ENCODE peak calls at places on chromosome 4, in eight cellular contexts. V, A, Y, B, G, N, I and W are unnamed samples. For H3K36me3, the result is how much of the 10 kb centered on the place peaks cover.

GRCh38 chr4:183314336-183314735 is 5.7 kb downstream of the CLDN22 start:
- DNase-seq in V (no peak), A (no peak), Y (no peak), B (no peak), G (no peak), N (no peak), I (no peak), W (no peak)

GRCh38 chr4:127000846-127001245 is 631.9 kb upstream of the INTU start:
- DNase-seq in V (no peak), A (no peak), Y (no peak), B (no peak), G (no peak), N (no peak), I (no peak), W (no peak)

GRCh38 chr4:2882341-2882740 is 38.7 kb downstream of the ADD1 start:
- DNase-seq in V (no peak), A (no peak), Y (no peak), B (no peak), G (no peak), N (no peak), I (no peak), W (no peak)

GRCh38 chr4:4328840-4329239 is 38.8 kb downstream of the ZBTB49 start:
- DNase-seq in V (no peak), A (no peak), Y (no peak), B (peak), G (no peak), N (no peak), I (no peak), W (no peak)

GRCh38 chr4:159434496-159435241 is 331.8 kb downstream of the RAPGEF2 start:
- DNase-seq in V (no peak), A (no peak), Y (no peak), B (no peak), G (no peak), N (no peak), I (peak), W (no peak)

GRCh38 chr4:163988921-163989320 is 494.4 kb downstream of the TMA16 start:
- DNase-seq in V (no peak), A (no peak), Y (no peak), B (no peak), G (no peak), N (no peak), I (no peak), W (no peak)

GRCh38 chr4:108301583-108302256 is 133.0 kb upstream of the LEF1 start:
- DNase-seq in V (no peak), A (peak), Y (no peak), B (no peak), G (no peak), N (no peak), I (no peak), W (no peak)

GRCh38 chr4:27145556-27145955 is 284.9 kb downstream of the STIM2 start:
- DNase-seq in V (no peak), A (no peak), Y (no peak), B (no peak), G (no peak), N (no peak), I (peak), W (no peak)

GRCh38 chr4:170691168-170691567 is 601.4 kb upstream of the AADAT start:
- DNase-seq in V (no peak), A (no peak), Y (no peak), B (no peak), G (no peak), N (no peak), I (peak), W (no peak)

DNA sequence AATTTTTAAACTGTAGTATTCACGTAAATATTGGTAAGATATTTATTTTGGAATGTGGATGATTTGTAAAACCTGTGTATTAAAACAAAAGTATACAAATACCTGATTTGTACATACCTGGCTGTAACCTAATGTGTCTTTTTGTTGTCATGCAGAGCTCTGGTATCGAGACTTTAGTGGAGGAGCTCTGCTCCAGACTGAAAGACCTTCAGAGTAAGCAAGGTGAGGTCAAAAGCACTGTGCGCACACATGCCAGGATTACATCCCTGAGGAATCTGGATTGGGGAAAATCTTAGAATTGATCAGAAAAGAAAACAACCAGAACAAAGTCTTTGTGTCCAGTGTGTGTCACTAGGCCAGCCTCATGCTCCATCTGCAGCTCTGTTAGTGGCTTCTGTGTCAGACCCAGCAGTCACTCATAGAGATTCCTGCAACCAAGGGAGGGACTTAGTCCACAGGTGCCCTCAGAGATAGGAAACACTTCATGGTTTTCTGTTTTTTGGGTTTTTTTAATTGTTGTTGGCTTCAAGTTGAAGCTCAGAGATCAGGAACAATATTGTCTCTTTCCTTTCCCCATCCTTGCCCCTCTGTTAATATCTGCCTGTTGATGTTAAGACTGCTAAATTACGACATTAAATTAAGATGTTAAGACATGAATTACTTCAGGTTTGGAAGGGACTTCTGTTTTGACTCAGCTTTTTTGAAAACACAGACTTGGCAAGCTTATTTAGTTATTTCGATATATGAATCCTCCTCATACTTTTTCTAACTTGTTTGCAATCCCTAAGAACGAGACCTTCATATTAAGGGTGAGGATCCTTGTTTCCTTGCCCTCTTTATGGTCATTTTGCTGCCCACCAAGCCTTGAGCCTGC is 52.4 kb upstream of the TBC1D14 start:
- DNase-seq in V (no peak), A (no peak), Y (no peak), B (no peak), G (no peak), N (no peak), I (no peak), W (no peak)
- H3K36me3 ChIP-seq in V (under half), A (under half), Y (under half), B (under half), G (under half), N (under half), I (under half), W (under half)

GRCh38 chr4:7873881-7874280 is 65.8 kb downstream of the AFAP1 start:
- DNase-seq in V (no peak), A (no peak), Y (no peak), B (no peak), G (no peak), N (no peak), I (peak), W (no peak)

GRCh38 chr4:7868892-7869471 is 70.7 kb downstream of the AFAP1 start:
- DNase-seq in V (no peak), A (peak), Y (no peak), B (no peak), G (no peak), N (no peak), I (no peak), W (no peak)

GRCh38 chr4:7872264-7872771 is 67.3 kb downstream of the AFAP1 start:
- DNase-seq in V (no peak), A (no peak), Y (no peak), B (no peak), G (no peak), N (peak), I (peak), W (no peak)

GRCh38 chr4:7868430-7868775 is 71.3 kb downstream of the AFAP1 start:
- DNase-seq in V (no peak), A (no peak), Y (no peak), B (no peak), G (no peak), N (no peak), I (no peak), W (no peak)

GRCh38 chr4:7871356-7871755 is 68.3 kb downstream of the AFAP1 start:
- DNase-seq in V (no peak), A (no peak), Y (no peak), B (no peak), G (no peak), N (no peak), I (no peak), W (no peak)
- H3K4me3 ChIP-seq in V (no peak), A (no peak), Y (no peak), B (peak), G (no peak), N (no peak), I (no peak), W (no peak)

GRCh38 chr4:99047710-99048109 is 40.9 kb downstream of the ADH5 start:
- DNase-seq in V (no peak), A (no peak), Y (no peak), B (no peak), G (no peak), N (no peak), I (no peak), W (no peak)
- H3K36me3 ChIP-seq in V (half or more), A (under half), Y (under half), B (under half), G (under half), N (under half), I (under half), W (under half)

GRCh38 chr4:60682901-60683300 is 517.2 kb upstream of the ADGRL3 start:
- DNase-seq in V (no peak), A (no peak), Y (no peak), B (no peak), G (no peak), N (no peak), I (peak), W (no peak)
- H3K4me3 ChIP-seq in V (no peak), A (no peak), Y (no peak), B (no peak), G (peak), N (no peak), I (no peak), W (no peak)

GRCh38 chr4:52594961-52595360 is 64.1 kb downstream of the USP46 start:
- DNase-seq in V (no peak), A (no peak), Y (no peak), B (no peak), G (no peak), N (no peak), I (no peak), W (no peak)
- H3K36me3 ChIP-seq in V (under half), A (under half), Y (under half), B (under half), G (under half), N (under half), I (under half), W (under half)

DNA sequence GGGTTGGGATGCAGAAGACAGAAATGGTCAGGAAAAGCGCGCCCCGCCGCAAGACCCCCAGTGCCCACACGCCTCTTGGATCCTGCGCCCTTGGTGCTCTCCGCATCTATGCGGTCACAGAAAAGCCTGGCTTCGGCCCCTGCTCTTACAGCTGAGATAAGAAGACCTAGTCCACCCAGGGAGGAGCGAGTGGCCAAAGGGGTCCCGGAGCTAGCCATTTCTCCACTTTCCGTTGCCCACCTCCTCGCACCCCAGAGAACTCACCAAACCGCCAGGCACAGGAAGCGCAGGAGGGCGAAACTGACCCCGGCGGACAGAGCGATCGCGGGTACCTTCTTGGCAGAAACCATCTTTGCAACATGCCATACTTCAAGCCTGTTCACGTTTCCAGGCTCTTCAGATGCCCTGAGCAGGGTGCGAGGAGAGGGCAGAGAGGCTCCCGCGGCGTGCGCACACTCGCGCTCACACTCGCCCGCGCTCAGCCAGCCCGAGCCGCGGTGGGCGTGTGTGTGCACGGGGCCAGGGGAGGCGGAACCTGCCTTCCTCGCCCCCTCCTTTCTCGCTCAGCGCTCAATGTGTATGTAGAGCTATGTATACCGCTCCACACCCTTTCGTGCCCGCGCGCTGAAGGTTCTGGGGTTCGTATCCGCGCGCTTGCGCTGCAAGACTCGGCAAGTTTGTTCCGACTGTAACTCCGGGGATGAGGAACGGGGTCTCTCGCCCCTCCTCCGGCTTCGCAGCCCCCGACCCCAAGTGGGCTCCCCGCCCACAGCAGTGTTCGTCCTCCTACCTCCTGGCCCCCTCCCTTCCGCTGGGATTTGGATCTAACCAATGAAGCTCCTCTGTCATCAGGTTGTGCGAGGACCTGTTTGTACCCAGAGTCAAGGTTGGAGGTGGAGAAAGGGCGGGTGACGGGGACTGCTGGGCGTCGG is at the start of gene GABRA4:
- DNase-seq in V (no peak), A (no peak), Y (no peak), B (no peak), G (no peak), N (no peak), I (peak), W (peak)
- H3K4me3 ChIP-seq in V (peak), A (peak), Y (no peak), B (peak), G (peak), N (no peak), I (no peak), W (peak)

GRCh38 chr4:7055990-7056325 is 11.9 kb downstream of the GRPEL1 start:
- DNase-seq in V (no peak), A (no peak), Y (no peak), B (peak), G (no peak), N (no peak), I (no peak), W (no peak)
- H3K36me3 ChIP-seq in V (half or more), A (half or more), Y (under half), B (half or more), G (half or more), N (under half), I (under half), W (under half)

GRCh38 chr4:124879195-124879594 is 166.7 kb upstream of the ANKRD50 start:
- DNase-seq in V (no peak), A (no peak), Y (no peak), B (no peak), G (no peak), N (no peak), I (no peak), W (no peak)

GRCh38 chr4:124869978-124870495 is 157.5 kb upstream of the ANKRD50 start:
- DNase-seq in V (no peak), A (no peak), Y (no peak), B (no peak), G (no peak), N (no peak), I (no peak), W (no peak)

GRCh38 chr4:124873361-124874171 is 161.0 kb upstream of the ANKRD50 start:
- DNase-seq in V (no peak), A (no peak), Y (no peak), B (no peak), G (no peak), N (no peak), I (no peak), W (peak)

GRCh38 chr4:124872659-124873058 is 160.1 kb upstream of the ANKRD50 start:
- DNase-seq in V (no peak), A (no peak), Y (no peak), B (no peak), G (no peak), N (no peak), I (no peak), W (no peak)

GRCh38 chr4:124874172-124874450 is 161.6 kb upstream of the ANKRD50 start:
- DNase-seq in V (no peak), A (no peak), Y (no peak), B (no peak), G (no peak), N (no peak), I (no peak), W (no peak)
- H3K4me3 ChIP-seq in V (no peak), A (no peak), Y (no peak), B (no peak), G (no peak), N (no peak), I (no peak), W (no peak)